ENCODE peak calls at places on chromosomes 6 and 20, in nine cellular contexts. Z is ovary, L is adrenal gland, V is uterus, B is HCT116, X is thyroid gland, G is IMR-90, O is prostate gland, Q is GM12891. J is an unnamed sample.

GRCh38 chr6:48611332-48611731 is 500.3 kb upstream of the PTCHD4 start:
- DNase-seq in Q (no peak), Z (no peak), G (peak; percentile 46), B (no peak), V (no peak), O (no peak), X (no peak), L (no peak), J (no peak)

GRCh38 chr6:16248271-16248670 is 9.9 kb downstream of the GMPR start:
- DNase-seq in V (no peak), G (no peak), Q (no peak), O (no peak), B (no peak), X (no peak), L (no peak), Z (no peak), J (no peak)

GRCh38 chr6:99613398-99613704 is 6.7 kb downstream of the PRDM13 start:
- DNase-seq in B (no peak), Q (peak; percentile 60), L (no peak), G (peak; percentile 18), Z (no peak), O (no peak), V (no peak), X (no peak), J (peak; percentile 46)

GRCh38 chr6:28474441-28475219 is 31.3 kb upstream of the ZSCAN23 start:
- DNase-seq in Q (no peak), B (peak; percentile 88), X (no peak), Z (no peak), L (peak; percentile 25), O (no peak), G (peak; percentile 92), V (no peak), J (no peak)

GRCh38 chr20:60792941-60793340 is 459.1 kb upstream of the CDH4 start:
- DNase-seq in Z (no peak), L (no peak), O (no peak), Q (no peak), X (no peak), B (no peak), G (no peak), V (no peak), J (no peak)

GRCh38 chr6:48061630-48062029 is 49.4 kb downstream of the PTCHD4 start:
- DNase-seq in Q (no peak), X (no peak), Z (no peak), L (no peak), B (no peak), O (no peak), G (peak; percentile 12), V (no peak), J (no peak)

GRCh38 chr6:135306166-135306565 is 125.1 kb downstream of the MYB start:
- DNase-seq in Q (no peak), L (no peak), Z (no peak), X (no peak), V (no peak), B (no peak), O (no peak), G (no peak), J (no peak)

GRCh38 chr20:48733296-48733790 is 94.5 kb downstream of the PREX1 start:
- DNase-seq in V (no peak), B (no peak), Q (no peak), X (no peak), Z (no peak), G (peak; percentile 4), L (no peak), O (no peak), J (no peak)

GRCh38 chr6:30798501-30798900 is 54.2 kb upstream of the IER3 start:
- DNase-seq in O (no peak), X (no peak), G (peak; percentile 52), V (no peak), L (no peak), Q (no peak), Z (no peak), B (no peak), J (no peak)

GRCh38 chr6:135192256-135193174 is 11.4 kb downstream of the MYB start:
- DNase-seq in G (no peak), Q (no peak), V (no peak), L (no peak), B (no peak), Z (no peak), O (no peak), X (no peak), J (no peak)

DNA sequence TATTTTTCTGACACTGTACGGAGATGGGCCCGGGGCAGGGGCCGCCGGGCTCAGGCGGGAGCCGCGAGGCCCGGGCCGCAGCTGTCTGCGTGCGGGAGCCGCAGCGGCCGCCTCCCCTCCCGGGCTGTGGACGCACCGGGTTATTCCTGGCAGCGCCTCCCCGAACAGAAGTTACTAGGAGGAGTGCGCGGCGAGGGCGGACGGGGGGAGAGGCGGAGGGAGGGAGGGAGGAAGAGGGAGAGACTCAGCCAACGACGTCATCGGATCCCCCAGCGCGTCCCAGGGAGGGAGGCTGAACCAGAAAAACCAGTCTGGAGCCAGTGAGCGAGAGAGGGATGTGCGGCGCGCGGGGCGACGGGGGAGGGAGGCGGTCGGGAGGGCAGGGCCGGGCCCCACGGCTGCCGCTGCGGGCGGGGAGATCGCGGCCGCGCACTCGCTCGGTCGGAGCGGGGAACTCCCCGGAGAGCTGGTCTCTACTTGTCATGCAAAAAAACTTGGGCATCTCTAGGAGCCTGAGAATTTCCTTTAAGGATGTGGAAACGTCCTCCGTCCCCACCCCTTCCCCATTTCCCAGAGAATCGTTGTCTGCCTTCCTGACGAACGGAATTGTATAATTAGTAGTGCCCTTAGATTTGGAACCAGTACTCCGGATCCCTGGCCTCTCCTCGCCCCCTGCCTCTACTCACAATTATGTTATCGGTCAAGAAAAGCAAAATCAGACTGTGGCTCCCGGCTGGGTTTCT is 1.4 kb upstream of the HIVEP2 start:
- DNase-seq in X (peak; percentile 99), O (peak; percentile 99), V (peak; percentile 97), L (peak; percentile 97), B (peak; percentile 95), G (peak; percentile 98), Q (peak; percentile 43), Z (peak; percentile 99), J (peak; percentile 45)
- TF ChIP-seq POLR2A in X (peak; percentile 28), O (peak; percentile 84), V (peak; percentile 73), L (peak; percentile 88), B (no peak), G (peak; percentile 91), Q (peak; percentile 51), Z (peak; percentile 95), J (peak; percentile 34)

DNA sequence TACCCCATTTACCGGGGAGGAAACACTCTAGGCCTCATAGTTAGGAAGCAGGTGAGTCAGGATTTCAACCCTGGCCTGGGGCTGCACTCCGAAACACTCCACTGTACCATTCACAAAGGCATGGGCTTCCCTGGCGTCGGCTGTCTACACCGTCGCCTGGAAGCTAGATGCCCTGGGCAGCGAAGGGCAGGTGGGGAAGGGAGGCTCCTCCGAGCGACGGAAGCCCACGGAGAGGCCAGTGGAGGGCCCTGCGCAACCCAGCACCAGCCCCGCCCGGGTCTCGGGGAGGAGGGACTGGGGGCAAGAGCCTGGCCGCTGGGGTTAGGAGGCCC is 16.1 kb downstream of the SDCBP2 start:
- DNase-seq in X (no peak), Z (no peak), O (no peak), L (no peak), G (no peak), Q (no peak), B (no peak), V (no peak), J (no peak)
- TF ChIP-seq POLR2A in X (no peak), Z (no peak), O (no peak), L (no peak), G (no peak), Q (no peak), B (no peak), V (no peak), J (no peak)

DNA sequence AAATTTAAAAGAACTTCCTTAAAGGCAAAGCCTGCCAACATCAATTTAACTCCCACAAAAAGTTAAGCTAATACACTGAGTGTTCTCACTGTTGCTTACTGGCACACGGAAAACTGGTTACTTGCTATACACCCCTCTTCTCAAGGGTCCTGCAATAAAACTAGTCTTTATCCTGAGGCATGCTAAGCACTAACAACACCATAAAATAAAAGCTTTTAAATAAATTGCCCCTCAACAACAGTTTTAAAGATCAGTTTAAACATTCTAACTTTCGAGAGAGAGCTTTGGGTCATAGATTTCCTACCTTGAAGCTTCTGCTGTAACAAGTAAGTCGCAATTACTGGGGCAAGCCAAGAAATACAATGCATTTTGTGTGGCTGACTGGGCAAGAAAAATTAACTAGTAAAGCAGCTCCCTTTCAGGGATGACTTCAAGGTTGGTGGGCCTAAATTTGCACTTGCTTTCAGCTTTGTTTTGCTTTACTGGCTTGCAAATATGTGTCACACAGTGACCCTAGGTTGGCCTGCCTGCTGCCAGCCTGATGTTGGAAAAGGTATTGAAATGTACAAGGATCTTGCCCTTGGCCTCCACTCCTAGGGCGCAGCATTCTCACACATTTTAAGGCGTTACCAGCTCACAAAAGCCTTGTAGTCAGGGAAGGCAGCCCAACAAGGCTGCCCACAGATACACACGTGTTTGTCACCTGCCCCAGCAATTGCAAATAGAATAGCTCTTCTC is 4.0 kb upstream of the HEY2 start:
- DNase-seq in B (no peak), V (no peak), L (no peak), Z (no peak), X (no peak), Q (no peak), G (no peak), O (no peak), J (no peak)
- TF ChIP-seq POLR2A in B (no peak), V (no peak), L (no peak), Z (no peak), X (no peak), Q (no peak), G (no peak), O (no peak), J (no peak)

GRCh38 chr20:59309218-59309617 is 8.8 kb downstream of the EDN3 start:
- DNase-seq in V (no peak), Z (no peak), G (no peak), L (no peak), O (no peak), Q (no peak), X (no peak), B (no peak), J (no peak)

GRCh38 chr20:59307270-59307669 is 6.9 kb downstream of the EDN3 start:
- DNase-seq in Z (no peak), V (no peak), G (no peak), X (peak; percentile 64), Q (no peak), L (peak; percentile 58), B (no peak), O (no peak), J (no peak)

GRCh38 chr20:59305898-59306640 is 5.7 kb downstream of the EDN3 start:
- DNase-seq in O (no peak), L (no peak), Q (no peak), V (no peak), Z (no peak), X (peak; percentile 32), B (no peak), G (no peak), J (no peak)

DNA sequence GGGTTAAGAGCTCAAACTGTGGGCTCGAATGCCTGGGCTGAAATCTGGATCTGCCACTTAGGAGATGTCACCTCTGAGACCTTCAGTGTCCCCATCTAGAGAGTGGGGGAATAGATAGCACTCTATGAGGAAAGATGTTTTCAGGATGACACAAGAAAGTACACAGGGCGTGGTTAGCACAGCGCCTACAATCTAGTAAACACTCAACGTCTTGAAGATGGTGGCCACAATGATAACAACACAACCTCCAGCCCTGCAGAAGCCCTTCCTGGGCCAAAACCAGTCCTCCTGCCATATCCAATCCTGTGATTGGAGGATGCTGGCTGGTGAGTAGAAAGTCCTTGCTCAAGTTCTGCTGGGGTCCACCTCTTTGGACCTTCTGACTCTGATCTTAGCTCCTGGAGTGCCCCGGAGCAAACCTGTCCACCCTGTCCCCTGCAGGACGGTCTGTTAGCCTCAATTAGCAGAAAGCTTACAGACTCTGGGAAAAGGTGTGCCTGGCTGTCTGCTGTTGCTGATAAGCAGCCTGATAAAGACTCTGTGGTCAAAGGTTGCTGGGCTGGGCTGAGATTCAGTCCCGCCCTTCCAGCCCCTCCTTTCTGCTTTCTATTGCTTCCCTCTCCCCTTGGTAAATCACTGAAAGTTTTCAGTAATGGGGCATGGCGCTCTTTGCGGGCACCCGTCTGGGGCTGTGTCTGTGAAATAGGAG is 8.2 kb downstream of the EDN3 start:
- DNase-seq in Z (no peak), L (no peak), O (no peak), G (no peak), X (no peak), V (no peak), B (no peak), Q (no peak), J (no peak)
- TF ChIP-seq POLR2A in Z (no peak), L (no peak), O (no peak), G (no peak), X (no peak), V (no peak), B (no peak), Q (no peak), J (no peak)

J was measured in GM12892.